ENCODE peak calls at places on chromosome 20, in four cellular contexts. B is BJ, P is colonic mucosa, R is cerebellar cortex. F is an unnamed sample.

GRCh38 chr20:63652192-63652980 is 838 bp downstream of the STMN3 start:
- DNase-seq in R (no peak), B (no peak), P (no peak), F (no peak)

GRCh38 chr20:32685541-32686529 is 12.1 kb upstream of the C20orf203 start:
- DNase-seq in R (no peak), P (no peak), B (peak), F (peak)

GRCh38 chr20:57662028-57662312 is 41.7 kb upstream of the ZBP1 start:
- DNase-seq in B (no peak), R (no peak), P (peak), F (no peak)

GRCh38 chr20:41692479-41693135 is 74.4 kb upstream of the CHD6 start:
- DNase-seq in P (no peak), R (peak), B (no peak), F (no peak)

GRCh38 chr20:63119451-63120285 is 96.3 kb downstream of the YTHDF1 start:
- DNase-seq in B (no peak), R (no peak), P (no peak), F (no peak)

GRCh38 chr20:49420292-49420691 is 62.2 kb downstream of the KCNB1 start:
- DNase-seq in R (no peak), P (no peak), B (no peak), F (no peak)

GRCh38 chr20:50844430-50845100 is 49.7 kb downstream of the BCAS4 start:
- DNase-seq in R (no peak), P (no peak), B (no peak), F (peak)

GRCh38 chr20:50930139-50931047 is 844 bp downstream of the ADNP start:
- DNase-seq in P (peak), B (no peak), R (no peak), F (no peak)

GRCh38 chr20:20002101-20002998 is 14.8 kb upstream of the NAA20 start:
- DNase-seq in R (no peak), P (no peak), B (no peak), F (no peak)

GRCh38 chr20:10954137-10954840 is 280.5 kb upstream of the JAG1 start:
- DNase-seq in R (no peak), P (no peak), B (no peak), F (no peak)

GRCh38 chr20:1215386-1216170 is 10.3 kb upstream of the RAD21L1 start:
- DNase-seq in R (no peak), B (no peak), P (no peak), F (no peak)

GRCh38 chr20:22623211-22623610 is 38.8 kb upstream of the FOXA2 start:
- DNase-seq in R (no peak), B (no peak), P (no peak), F (no peak)

GRCh38 chr20:57274299-57274698 is 7.9 kb upstream of the BMP7 start:
- DNase-seq in B (no peak), P (no peak), R (no peak), F (no peak)

F was measured in AG04449.